ENCODE peak calls at places on chromosomes 6 and 20, in six cellular contexts. One of them, this sample, is unnamed.

GRCh38 chr6:154277578-154278128 is 79.0 kb downstream of the IPCEF1 start:
- DNase-seq in left ventricle myocardium inferior: no peak
- DNase-seq in tibial nerve: no peak
- DNase-seq in cardiac muscle cell: no peak
- DNase-seq in right atrium auricular region: no peak
- DNase-seq in PC-3: no peak
- DNase-seq in this sample: no peak

GRCh38 chr6:140979642-140980091 is 1153.1 kb upstream of the GJE1 start:
- DNase-seq in cardiac muscle cell: peak; percentile 95
- DNase-seq in tibial nerve: peak; percentile 64
- DNase-seq in right atrium auricular region: peak; percentile 60
- DNase-seq in PC-3: no peak
- DNase-seq in left ventricle myocardium inferior: no peak
- DNase-seq in this sample: no peak

GRCh38 chr20:48930035-48930434 is 8.5 kb downstream of the ARFGEF2 start:
- DNase-seq in left ventricle myocardium inferior: no peak
- DNase-seq in PC-3: no peak
- DNase-seq in right atrium auricular region: no peak
- DNase-seq in cardiac muscle cell: peak; percentile 52
- DNase-seq in tibial nerve: no peak
- DNase-seq in this sample: no peak

GRCh38 chr6:131784561-131784960 is 23.3 kb upstream of the ENPP1 start:
- DNase-seq in tibial nerve: no peak
- DNase-seq in left ventricle myocardium inferior: peak; percentile 23
- DNase-seq in right atrium auricular region: no peak
- DNase-seq in cardiac muscle cell: no peak
- DNase-seq in PC-3: no peak
- DNase-seq in this sample: no peak

GRCh38 chr20:9068232-9068781 is 580 bp upstream of the PLCB4 start:
- DNase-seq in tibial nerve: no peak
- DNase-seq in PC-3: peak; percentile 69
- DNase-seq in cardiac muscle cell: peak; percentile 19
- DNase-seq in right atrium auricular region: no peak
- DNase-seq in left ventricle myocardium inferior: peak; percentile 59
- DNase-seq in this sample: no peak

GRCh38 chr20:63682384-63683139 is 13.9 kb upstream of the TNFRSF6B start:
- DNase-seq in tibial nerve: peak; percentile 46
- DNase-seq in right atrium auricular region: peak; percentile 90
- DNase-seq in PC-3: peak; percentile 100
- DNase-seq in left ventricle myocardium inferior: peak; percentile 69
- DNase-seq in cardiac muscle cell: peak; percentile 97
- DNase-seq in this sample: peak; percentile 72

GRCh38 chr6:144936764-144937163 is 651.6 kb downstream of the UTRN start:
- DNase-seq in PC-3: no peak
- DNase-seq in right atrium auricular region: no peak
- DNase-seq in cardiac muscle cell: no peak
- DNase-seq in tibial nerve: no peak
- DNase-seq in left ventricle myocardium inferior: no peak
- DNase-seq in this sample: no peak

GRCh38 chr20:64051033-64051452 is 1.6 kb upstream of the SOX18 start:
- DNase-seq in cardiac muscle cell: no peak
- DNase-seq in right atrium auricular region: no peak
- DNase-seq in tibial nerve: no peak
- DNase-seq in PC-3: no peak
- DNase-seq in left ventricle myocardium inferior: no peak
- DNase-seq in this sample: no peak

GRCh38 chr20:2751868-2752630 is 48.4 kb downstream of the CPXM1 start:
- DNase-seq in right atrium auricular region: no peak
- DNase-seq in cardiac muscle cell: peak; percentile 23
- DNase-seq in PC-3: peak; percentile 43
- DNase-seq in left ventricle myocardium inferior: no peak
- DNase-seq in tibial nerve: no peak
- DNase-seq in this sample: no peak

GRCh38 chr6:109221543-109222195 is 126.4 kb downstream of the CEP57L1 start:
- DNase-seq in tibial nerve: no peak
- DNase-seq in cardiac muscle cell: no peak
- DNase-seq in PC-3: no peak
- DNase-seq in right atrium auricular region: no peak
- DNase-seq in left ventricle myocardium inferior: no peak
- DNase-seq in this sample: no peak

GRCh38 chr20:50215917-50216316 is 25.3 kb downstream of the CEBPB start:
- DNase-seq in left ventricle myocardium inferior: no peak
- DNase-seq in tibial nerve: no peak
- DNase-seq in PC-3: no peak
- DNase-seq in right atrium auricular region: no peak
- DNase-seq in cardiac muscle cell: no peak
- DNase-seq in this sample: no peak

GRCh38 chr6:85803721-85804120 is 161.0 kb upstream of the SYNCRIP start:
- DNase-seq in tibial nerve: no peak
- DNase-seq in right atrium auricular region: no peak
- DNase-seq in cardiac muscle cell: no peak
- DNase-seq in left ventricle myocardium inferior: no peak
- DNase-seq in PC-3: no peak
- DNase-seq in this sample: no peak

GRCh38 chr6:156991971-156992370 is 214.8 kb downstream of the ARID1B start:
- DNase-seq in left ventricle myocardium inferior: no peak
- DNase-seq in cardiac muscle cell: peak; percentile 12
- DNase-seq in right atrium auricular region: no peak
- DNase-seq in PC-3: peak; percentile 74
- DNase-seq in tibial nerve: no peak
- DNase-seq in this sample: no peak

GRCh38 chr6:28673800-28674671 is 148.4 kb downstream of the GPX5 start:
- DNase-seq in right atrium auricular region: no peak
- DNase-seq in PC-3: peak; percentile 92
- DNase-seq in cardiac muscle cell: peak; percentile 65
- DNase-seq in left ventricle myocardium inferior: no peak
- DNase-seq in tibial nerve: no peak
- DNase-seq in this sample: no peak

DNA sequence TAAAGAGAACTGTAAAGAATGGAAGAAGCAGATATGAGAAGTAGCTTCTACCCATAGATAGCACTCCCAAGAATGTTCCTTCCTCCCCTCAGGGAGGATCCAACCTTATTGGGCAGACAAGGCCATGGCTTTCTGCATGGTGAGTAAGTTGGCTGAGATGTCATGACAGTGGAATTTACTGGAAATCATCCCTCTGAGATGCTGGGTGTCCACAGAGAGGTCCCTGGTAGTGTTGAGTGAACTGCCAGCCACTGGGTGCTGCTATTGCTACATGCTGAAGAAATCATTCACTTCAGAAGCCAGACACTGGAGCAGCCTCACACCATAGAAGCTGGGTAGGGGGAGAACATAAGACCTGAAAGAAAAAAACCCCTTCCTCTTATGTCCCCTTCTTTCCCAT is 46.4 kb upstream of the FERMT1 start:
- DNase-seq in tibial nerve: no peak
- DNase-seq in PC-3: peak; percentile 49
- DNase-seq in cardiac muscle cell: peak; percentile 41
- DNase-seq in left ventricle myocardium inferior: no peak
- DNase-seq in right atrium auricular region: no peak
- DNase-seq in this sample: no peak
- TF ChIP-seq CTCF in tibial nerve: no peak
- TF ChIP-seq CTCF in PC-3: peak; percentile 49
- TF ChIP-seq CTCF in cardiac muscle cell: peak; percentile 30
- TF ChIP-seq CTCF in left ventricle myocardium inferior: no peak
- TF ChIP-seq CTCF in right atrium auricular region: no peak
- TF ChIP-seq CTCF in this sample: no peak

GRCh38 chr20:25040438-25040831 is 17.5 kb downstream of the ACSS1 start:
- DNase-seq in tibial nerve: peak; percentile 70
- DNase-seq in cardiac muscle cell: peak; percentile 94
- DNase-seq in right atrium auricular region: peak; percentile 70
- DNase-seq in PC-3: peak; percentile 45
- DNase-seq in left ventricle myocardium inferior: no peak
- DNase-seq in this sample: no peak
- H3K4me1 ChIP-seq in tibial nerve: peaks cover 14% of the 10 kb centered on the region
- H3K4me1 ChIP-seq in cardiac muscle cell: no peaks in the 10 kb centered on the region
- H3K4me1 ChIP-seq in right atrium auricular region: peaks cover 99% of the 10 kb centered on the region
- H3K4me1 ChIP-seq in PC-3: peaks cover 14% of the 10 kb centered on the region
- H3K4me1 ChIP-seq in left ventricle myocardium inferior: peaks cover 100% of the 10 kb centered on the region
- H3K4me1 ChIP-seq in this sample: peaks cover 98% of the 10 kb centered on the region

DNA sequence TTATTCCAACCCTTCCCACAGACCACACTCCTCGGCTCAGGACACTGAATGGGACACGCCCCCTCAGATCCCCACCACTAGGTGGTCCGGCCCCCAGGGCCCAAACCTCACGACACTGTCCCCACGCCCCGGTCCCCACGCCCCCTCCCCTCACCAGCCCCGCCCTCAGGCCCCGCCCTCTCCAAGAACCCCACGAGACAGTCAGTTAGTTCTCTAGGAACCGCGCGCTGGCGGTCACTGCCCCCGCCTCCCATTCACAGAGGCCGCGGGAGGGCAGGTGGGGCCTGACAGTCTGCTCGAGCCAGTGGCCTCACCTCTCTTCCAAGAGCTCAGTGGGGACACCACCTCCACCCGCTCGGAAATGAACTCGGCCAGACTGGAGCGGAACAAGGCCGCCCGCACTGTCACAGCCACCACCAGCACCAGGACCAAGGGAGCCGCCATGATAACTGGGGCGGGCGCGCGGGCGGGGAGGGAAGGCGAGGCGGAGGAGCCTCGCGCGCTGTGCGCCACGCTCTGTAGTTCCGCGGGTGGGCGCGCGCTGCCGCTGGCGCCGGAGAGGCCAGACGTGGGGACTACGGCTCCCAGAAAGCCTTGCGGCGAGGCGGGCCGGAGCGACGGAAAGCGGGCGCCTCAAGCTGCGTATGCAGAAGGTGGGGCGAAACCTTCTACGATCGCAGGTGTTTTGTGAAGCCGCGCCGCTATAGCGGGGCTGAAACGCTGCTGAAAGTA is at the start of gene PIGU:
- DNase-seq in tibial nerve: peak; percentile 85
- DNase-seq in right atrium auricular region: peak; percentile 92
- DNase-seq in cardiac muscle cell: peak; percentile 97
- DNase-seq in left ventricle myocardium inferior: peak; percentile 95
- DNase-seq in PC-3: peak; percentile 98
- DNase-seq in this sample: peak; percentile 91
- TF ChIP-seq CTCF in tibial nerve: peak; percentile 49
- TF ChIP-seq CTCF in right atrium auricular region: peak; percentile 38
- TF ChIP-seq CTCF in cardiac muscle cell: no peak
- TF ChIP-seq CTCF in left ventricle myocardium inferior: peak; percentile 56
- TF ChIP-seq CTCF in PC-3: no peak
- TF ChIP-seq CTCF in this sample: peak; percentile 38

GRCh38 chr6:35050291-35050987 is 90.7 kb downstream of the TCP11 start:
- DNase-seq in PC-3: no peak
- DNase-seq in tibial nerve: no peak
- DNase-seq in cardiac muscle cell: no peak
- DNase-seq in left ventricle myocardium inferior: no peak
- DNase-seq in right atrium auricular region: no peak
- DNase-seq in this sample: no peak

GRCh38 chr6:35051997-35052583 is 89.0 kb downstream of the TCP11 start:
- DNase-seq in left ventricle myocardium inferior: no peak
- DNase-seq in tibial nerve: no peak
- DNase-seq in right atrium auricular region: no peak
- DNase-seq in cardiac muscle cell: no peak
- DNase-seq in PC-3: no peak
- DNase-seq in this sample: no peak

GRCh38 chr6:35050988-35051330 is 90.2 kb downstream of the TCP11 start:
- DNase-seq in left ventricle myocardium inferior: no peak
- DNase-seq in tibial nerve: no peak
- DNase-seq in PC-3: no peak
- DNase-seq in cardiac muscle cell: no peak
- DNase-seq in right atrium auricular region: no peak
- DNase-seq in this sample: no peak

GRCh38 chr6:35049885-35050284 is 91.3 kb downstream of the TCP11 start:
- DNase-seq in PC-3: no peak
- DNase-seq in right atrium auricular region: no peak
- DNase-seq in left ventricle myocardium inferior: peak; percentile 65
- DNase-seq in cardiac muscle cell: peak; percentile 79
- DNase-seq in tibial nerve: peak; percentile 62
- DNase-seq in this sample: no peak

GRCh38 chr6:35051393-35051792 is 89.7 kb downstream of the TCP11 start:
- DNase-seq in left ventricle myocardium inferior: no peak
- DNase-seq in tibial nerve: no peak
- DNase-seq in cardiac muscle cell: no peak
- DNase-seq in right atrium auricular region: no peak
- DNase-seq in PC-3: no peak
- DNase-seq in this sample: no peak
- H3K4me1 ChIP-seq in left ventricle myocardium inferior: peaks cover 95% of the 10 kb centered on the region
- H3K4me1 ChIP-seq in tibial nerve: no peaks in the 10 kb centered on the region
- H3K4me1 ChIP-seq in cardiac muscle cell: peaks cover 26% of the 10 kb centered on the region
- H3K4me1 ChIP-seq in right atrium auricular region: peaks cover 94% of the 10 kb centered on the region
- H3K4me1 ChIP-seq in PC-3: no peaks in the 10 kb centered on the region
- H3K4me1 ChIP-seq in this sample: peaks cover 7% of the 10 kb centered on the region

GRCh38 chr6:162442675-162443074 is 284.9 kb downstream of the PRKN start:
- DNase-seq in cardiac muscle cell: peak; percentile 0
- DNase-seq in tibial nerve: no peak
- DNase-seq in left ventricle myocardium inferior: no peak
- DNase-seq in right atrium auricular region: no peak
- DNase-seq in PC-3: no peak
- DNase-seq in this sample: no peak
- TF ChIP-seq CTCF in cardiac muscle cell: no peak
- TF ChIP-seq CTCF in tibial nerve: peak; percentile 19
- TF ChIP-seq CTCF in left ventricle myocardium inferior: peak; percentile 62
- TF ChIP-seq CTCF in right atrium auricular region: peak; percentile 60
- TF ChIP-seq CTCF in PC-3: no peak
- TF ChIP-seq CTCF in this sample: no peak

DNA sequence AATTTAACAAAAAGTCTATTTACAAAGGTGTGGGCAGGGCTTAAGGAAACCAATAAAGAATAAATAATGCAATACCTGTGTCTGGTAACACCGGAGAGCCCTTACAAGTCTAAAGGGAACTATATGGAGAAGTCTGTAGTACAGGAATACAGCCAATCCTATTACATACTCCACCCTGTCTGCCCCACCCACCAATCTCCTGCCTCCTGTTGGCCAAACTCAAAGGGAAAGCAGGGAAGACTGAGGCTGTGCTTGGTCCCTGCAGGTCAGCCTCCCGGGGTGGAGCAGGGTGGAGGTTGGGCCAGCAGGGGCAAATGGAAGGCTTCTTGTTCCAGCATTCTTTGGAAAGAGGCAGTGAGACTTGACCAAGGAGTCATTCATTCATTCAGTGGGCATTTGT is 31.5 kb downstream of the METTL24 start:
- DNase-seq in PC-3: no peak
- DNase-seq in cardiac muscle cell: no peak
- DNase-seq in left ventricle myocardium inferior: no peak
- DNase-seq in right atrium auricular region: no peak
- DNase-seq in tibial nerve: no peak
- DNase-seq in this sample: no peak
- H3K4me1 ChIP-seq in PC-3: peaks cover 16% of the 10 kb centered on the region
- H3K4me1 ChIP-seq in cardiac muscle cell: peaks cover 60% of the 10 kb centered on the region
- H3K4me1 ChIP-seq in left ventricle myocardium inferior: peaks cover 2% of the 10 kb centered on the region
- H3K4me1 ChIP-seq in right atrium auricular region: peaks cover 5% of the 10 kb centered on the region
- H3K4me1 ChIP-seq in tibial nerve: no peaks in the 10 kb centered on the region
- H3K4me1 ChIP-seq in this sample: no peaks in the 10 kb centered on the region

GRCh38 chr6:29815118-29815750 is 12.4 kb upstream of the HLA-G start:
- DNase-seq in right atrium auricular region: no peak
- DNase-seq in PC-3: no peak
- DNase-seq in left ventricle myocardium inferior: no peak
- DNase-seq in cardiac muscle cell: no peak
- DNase-seq in tibial nerve: no peak
- DNase-seq in this sample: no peak

GRCh38 chr6:29813066-29813465 is 14.6 kb upstream of the HLA-G start:
- DNase-seq in tibial nerve: no peak
- DNase-seq in cardiac muscle cell: no peak
- DNase-seq in right atrium auricular region: no peak
- DNase-seq in left ventricle myocardium inferior: no peak
- DNase-seq in PC-3: no peak
- DNase-seq in this sample: no peak

GRCh38 chr6:29816030-29816429 is 11.6 kb upstream of the HLA-G start:
- DNase-seq in cardiac muscle cell: no peak
- DNase-seq in tibial nerve: no peak
- DNase-seq in PC-3: peak; percentile 17
- DNase-seq in right atrium auricular region: no peak
- DNase-seq in left ventricle myocardium inferior: no peak
- DNase-seq in this sample: no peak

GRCh38 chr6:29814379-29815117 is 13.1 kb upstream of the HLA-G start:
- DNase-seq in left ventricle myocardium inferior: no peak
- DNase-seq in PC-3: no peak
- DNase-seq in cardiac muscle cell: no peak
- DNase-seq in right atrium auricular region: no peak
- DNase-seq in tibial nerve: no peak
- DNase-seq in this sample: no peak

GRCh38 chr6:29813809-29814208 is 13.8 kb upstream of the HLA-G start:
- DNase-seq in right atrium auricular region: no peak
- DNase-seq in PC-3: peak; percentile 68
- DNase-seq in tibial nerve: no peak
- DNase-seq in cardiac muscle cell: peak; percentile 24
- DNase-seq in left ventricle myocardium inferior: no peak
- DNase-seq in this sample: no peak
- TF ChIP-seq CTCF in right atrium auricular region: no peak
- TF ChIP-seq CTCF in PC-3: peak; percentile 11
- TF ChIP-seq CTCF in tibial nerve: no peak
- TF ChIP-seq CTCF in cardiac muscle cell: no peak
- TF ChIP-seq CTCF in left ventricle myocardium inferior: no peak
- TF ChIP-seq CTCF in this sample: no peak